ENCODE peak calls at places on chromosome 6, in four cellular contexts. K, N, M and R are unnamed samples.

GRCh38 chr6:15417811-15418210 is 171.9 kb downstream of the JARID2 start:
- DNase-seq in M (no peak), N (no peak), K (no peak), R (no peak)

GRCh38 chr6:41531591-41532582 is 14.3 kb upstream of the FOXP4 start:
- DNase-seq in N (peak; percentile 69), K (no peak), M (no peak), R (no peak)

GRCh38 chr6:94190030-94190429 is 770.7 kb upstream of the EPHA7 start:
- DNase-seq in M (no peak), N (no peak), K (no peak), R (no peak)

GRCh38 chr6:48957781-48958180 is 505.3 kb downstream of the MMUT start:
- DNase-seq in K (no peak), N (no peak), M (no peak), R (no peak)

GRCh38 chr6:92297101-92297500 is 1122.3 kb downstream of the EPHA7 start:
- DNase-seq in N (no peak), M (no peak), K (no peak), R (no peak)

GRCh38 chr6:36351152-36351571 is 14.5 kb upstream of the BNIP5 start:
- DNase-seq in M (no peak), N (peak; percentile 33), K (no peak), R (no peak)

GRCh38 chr6:26033132-26033941 is 53.9 kb upstream of the HFE start:
- DNase-seq in M (peak; percentile 88), K (peak; percentile 71), N (peak; percentile 87), R (peak; percentile 55)

GRCh38 chr6:152636675-152637421 is at the start of gene SYNE1:
- DNase-seq in N (peak; percentile 79), M (no peak), K (peak; percentile 50), R (peak; percentile 70)

GRCh38 chr6:130810307-130811030 is 16.7 kb upstream of the SMLR1 start:
- DNase-seq in N (no peak), M (no peak), K (no peak), R (no peak)

GRCh38 chr6:149806127-149806526 is 56.6 kb downstream of the PCMT1 start:
- DNase-seq in M (no peak), N (no peak), K (no peak), R (no peak)

GRCh38 chr6:10809098-10809497 is 29.2 kb downstream of the MAK start:
- DNase-seq in K (no peak), M (no peak), N (no peak), R (no peak)

GRCh38 chr6:144321839-144322591 is 36.9 kb downstream of the UTRN start:
- DNase-seq in M (no peak), K (no peak), N (peak; percentile 71), R (no peak)

GRCh38 chr6:89050697-89051096 is 29.9 kb upstream of the PNRC1 start:
- DNase-seq in M (no peak), N (no peak), K (no peak), R (no peak)
- TF ChIP-seq CTCF in M (no peak), N (no peak), K (no peak), R (no peak)

GRCh38 chr6:156056085-156056484 is 600.4 kb upstream of the NOX3 start:
- DNase-seq in K (no peak), N (no peak), M (no peak), R (no peak)
- TF ChIP-seq CTCF in K (no peak), N (no peak), M (no peak), R (no peak)

DNA sequence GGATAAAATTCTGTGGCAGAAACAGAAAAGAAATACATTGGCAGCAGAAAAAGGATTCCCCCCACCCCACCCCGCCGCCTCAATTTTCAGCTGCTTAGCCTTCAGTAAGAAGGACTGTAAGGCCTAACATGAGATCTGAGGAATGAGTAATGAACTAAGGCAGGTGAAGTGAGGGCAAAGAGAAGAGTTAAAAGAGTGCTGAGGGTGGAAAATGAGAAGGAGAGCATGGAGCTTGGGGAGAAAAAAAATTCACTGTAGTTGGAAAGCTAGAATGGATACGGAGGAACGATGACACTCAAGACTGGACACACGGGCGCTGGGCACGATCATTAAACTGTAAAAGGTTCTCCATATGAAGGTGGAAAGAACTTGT is 14.6 kb downstream of the POM121L2 start:
- DNase-seq in K (no peak), M (no peak), N (no peak), R (no peak)
- TF ChIP-seq CTCF in K (no peak), M (no peak), N (no peak), R (no peak)

DNA sequence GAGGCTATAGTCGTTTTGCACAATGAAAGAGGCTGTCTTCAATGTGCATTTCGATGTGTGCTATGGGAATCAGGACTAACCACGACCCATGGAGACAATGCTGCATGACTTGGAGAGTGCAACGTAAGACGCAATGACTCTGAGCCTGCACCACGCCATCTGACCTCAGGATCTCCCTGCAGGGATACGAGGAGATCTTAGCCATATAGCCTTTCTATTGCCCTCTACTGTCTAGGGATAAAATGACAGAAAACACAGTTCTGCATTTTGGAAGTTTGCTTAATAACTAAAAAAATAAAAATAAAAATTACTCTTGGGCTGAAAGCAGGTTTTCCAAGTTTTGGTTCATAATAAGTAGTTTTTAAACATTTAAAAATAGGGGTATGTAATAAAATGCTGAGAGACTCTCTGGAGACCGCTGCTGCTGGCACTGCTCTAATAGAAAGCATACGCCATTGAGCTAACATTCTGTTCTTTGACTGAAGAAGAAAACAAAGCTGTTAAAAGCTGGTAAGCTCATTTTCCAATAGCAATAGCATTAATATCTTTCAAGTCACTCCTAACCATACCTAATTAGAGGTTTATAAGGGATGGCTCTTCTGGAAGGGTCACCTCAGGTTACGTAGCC is 87.2 kb downstream of the PDE7B start:
- DNase-seq in N (peak; percentile 61), K (no peak), M (no peak), R (no peak)
- TF ChIP-seq CTCF in N (peak; percentile 74), K (no peak), M (peak; percentile 36), R (peak; percentile 14)

DNA sequence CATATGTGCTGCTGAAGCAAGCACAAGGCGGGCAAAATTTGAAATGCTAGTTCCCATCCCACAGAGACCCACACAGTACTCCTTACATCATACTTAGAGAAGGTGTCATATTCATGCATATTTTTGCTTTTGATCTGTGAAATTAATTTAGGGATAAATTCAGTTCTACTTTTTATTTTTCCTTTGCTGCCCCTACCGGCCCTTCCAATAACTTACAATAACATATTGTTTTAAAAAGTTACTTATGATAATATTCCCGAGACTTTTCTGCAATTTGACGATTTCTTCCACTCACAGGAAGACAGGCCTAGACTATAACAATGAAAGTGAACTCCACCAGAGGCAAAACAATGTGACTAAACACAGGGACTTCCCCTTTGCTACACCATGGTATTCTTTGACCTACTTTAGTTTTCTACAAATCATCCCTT is 35.0 kb downstream of the SESN1 start:
- DNase-seq in N (no peak), M (no peak), K (no peak), R (no peak)
- TF ChIP-seq CTCF in N (no peak), M (no peak), K (no peak), R (no peak)

DNA sequence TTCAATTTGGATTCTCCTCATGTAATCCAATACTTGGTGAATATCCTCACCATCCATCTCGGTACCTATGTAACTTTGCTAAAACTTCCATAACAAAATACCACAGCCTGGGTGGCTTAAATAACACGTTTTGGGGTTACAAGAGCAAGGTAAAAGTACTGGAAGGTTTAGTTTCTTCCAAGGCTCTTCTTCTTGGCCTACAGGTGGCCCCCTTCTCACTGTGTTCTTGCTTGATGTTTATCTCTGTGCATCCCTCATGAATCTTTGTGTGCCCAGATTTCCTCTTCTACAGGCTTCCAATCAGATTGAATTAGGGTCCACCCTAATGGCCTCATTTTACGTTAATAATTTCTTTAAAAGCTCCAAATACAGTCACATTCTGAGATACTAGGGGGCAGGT is 163.3 kb upstream of the HCRTR2 start:
- DNase-seq in M (no peak), K (no peak), N (no peak), R (no peak)
- TF ChIP-seq CTCF in M (no peak), K (no peak), N (peak; percentile 72), R (no peak)

GRCh38 chr6:126804255-126805064 is 314.0 kb upstream of the RSPO3 start:
- DNase-seq in M (no peak), N (peak; percentile 63), K (no peak), R (no peak)
- TF ChIP-seq CTCF in M (peak; percentile 57), N (peak; percentile 89), K (peak; percentile 55), R (peak; percentile 72)

GRCh38 chr6:150876598-150876997 is 11.1 kb downstream of the MTHFD1L start:
- DNase-seq in N (no peak), M (peak; percentile 89), K (no peak), R (no peak)
- TF ChIP-seq CTCF in N (no peak), M (no peak), K (no peak), R (no peak)

DNA sequence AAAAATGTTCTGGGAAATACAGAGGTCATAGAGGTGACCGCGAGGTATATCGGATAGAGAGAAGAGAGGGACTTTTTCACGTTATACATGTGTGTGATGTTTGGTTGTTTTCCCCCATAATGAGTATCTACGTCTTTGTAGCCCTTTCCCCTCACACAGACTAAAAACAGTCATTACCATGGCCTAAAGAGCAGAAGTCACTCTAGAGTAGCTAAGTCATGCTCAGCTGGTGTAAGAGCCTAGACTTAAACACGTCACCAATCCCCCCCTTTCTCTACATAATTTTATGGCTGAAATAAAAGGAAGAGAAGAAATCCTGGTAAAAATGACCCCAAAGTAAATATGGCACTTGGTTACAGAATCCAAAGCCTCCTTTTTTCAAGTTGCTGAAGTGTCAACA is 6.0 kb upstream of the BEND3 start:
- DNase-seq in N (no peak), M (no peak), K (no peak), R (no peak)
- TF ChIP-seq CTCF in N (no peak), M (no peak), K (no peak), R (no peak)